ENCODE peak calls at places on chromosomes 13 and 19, in ten cellular contexts. B is Peyer's patch; L is NB4; Z is NCI-H2081 treated with DMSO at 0.1 percent for 48 hours; D is cardiac fibroblast; Y is neural progenitor cell; F is suprapubic skin; K is activated T-helper 1 cell treated with anti-CD3 and anti-CD28 coated beads, Interleukin-2, amount 50 U/mL, for 16 hours; A is lung microvascular endothelial cell; I is NCI-H460. T is an unnamed sample.

GRCh38 chr13:101795025-101795424 is 342.6 kb downstream of the ITGBL1 start:
- DNase-seq in I (no peak), A (no peak), Y (no peak), L (no peak), K (no peak), B (no peak), D (no peak), F (no peak), Z (no peak), T (no peak)

GRCh38 chr19:14473073-14473790 is 1.9 kb downstream of the PTGER1 start:
- DNase-seq in B (no peak), Z (no peak), K (no peak), F (no peak), A (peak), D (no peak), Y (no peak), I (no peak), L (no peak), T (no peak)

GRCh38 chr13:19345916-19346422 is 164.3 kb upstream of the TUBA3C start:
- DNase-seq in D (no peak), I (no peak), K (no peak), F (no peak), L (no peak), Z (no peak), B (no peak), Y (no peak), A (no peak), T (no peak)

GRCh38 chr13:77409412-77409811 is 82.5 kb upstream of the MYCBP2 start:
- DNase-seq in B (no peak), K (no peak), L (no peak), A (no peak), D (no peak), I (no peak), Z (no peak), F (no peak), Y (peak), T (no peak)

GRCh38 chr19:30425885-30426838 is 54.0 kb downstream of the ZNF536 start:
- DNase-seq in D (no peak), L (no peak), K (no peak), B (no peak), I (no peak), Y (no peak), Z (no peak), A (no peak), F (no peak), T (no peak)

GRCh38 chr19:55857149-55857548 is 20.8 kb downstream of the NLRP4 start:
- DNase-seq in F (no peak), K (no peak), A (no peak), D (no peak), Z (no peak), Y (no peak), L (peak), I (no peak), B (no peak), T (no peak)

GRCh38 chr19:6101291-6101690 is 9.0 kb downstream of the RFX2 start:
- DNase-seq in Z (no peak), I (no peak), Y (no peak), L (no peak), B (no peak), K (no peak), D (no peak), A (no peak), F (no peak), T (peak)

GRCh38 chr13:94959616-94960015 is 247.3 kb upstream of the SOX21 start:
- DNase-seq in L (no peak), K (no peak), F (no peak), I (no peak), D (no peak), B (no peak), Y (no peak), A (no peak), Z (no peak), T (no peak)

GRCh38 chr13:74708629-74709028 is 574.4 kb upstream of the KLF12 start:
- DNase-seq in Y (no peak), L (no peak), K (no peak), D (peak), B (no peak), Z (no peak), I (no peak), A (no peak), F (no peak), T (no peak)